ENCODE peak calls at places on chromosome 21, in four cellular contexts. T is tibial nerve, D is left ventricle myocardium inferior, Q is omental fat pad. S is an unnamed sample.

GRCh38 chr21:37435120-37435519 is 68.5 kb downstream of the DYRK1A start:
- DNase-seq in T (peak), D (peak), Q (no peak), S (no peak)

GRCh38 chr21:28294046-28294445 is 698.6 kb downstream of the LTN1 start:
- DNase-seq in T (no peak), D (no peak), Q (no peak), S (no peak)

GRCh38 chr21:43287974-43288755 is 119.4 kb downstream of the CRYAA start:
- DNase-seq in T (no peak), D (no peak), Q (no peak), S (no peak)

GRCh38 chr21:31961704-31962103 is 88.9 kb downstream of the HUNK start:
- DNase-seq in T (no peak), D (no peak), Q (no peak), S (no peak)

GRCh38 chr21:25560151-25560783 is 47.0 kb downstream of the MRPL39 start:
- DNase-seq in T (no peak), D (no peak), Q (no peak), S (no peak)

GRCh38 chr21:40504825-40505224 is 342.1 kb downstream of the DSCAM start:
- DNase-seq in T (no peak), D (no peak), Q (no peak), S (no peak)

GRCh38 chr21:28790335-28790734 is 202.3 kb downstream of the LTN1 start:
- DNase-seq in T (no peak), D (no peak), Q (no peak), S (no peak)

GRCh38 chr21:18646114-18646513 is 242.5 kb upstream of the TMPRSS15 start:
- DNase-seq in T (no peak), D (no peak), Q (no peak), S (no peak)

GRCh38 chr21:14050121-14050520 is 160.6 kb downstream of the LIPI start:
- DNase-seq in T (no peak), D (no peak), Q (no peak), S (no peak)

GRCh38 chr21:46189213-46189958 is 5.1 kb upstream of the SPATC1L start:
- DNase-seq in T (no peak), D (no peak), Q (peak), S (no peak)

GRCh38 chr21:40929833-40930232 is 82.9 kb upstream of the DSCAM start:
- DNase-seq in T (no peak), D (no peak), Q (no peak), S (no peak)

GRCh38 chr21:30463713-30464112 is 16.5 kb downstream of the KRTAP19-1 start:
- DNase-seq in T (no peak), D (no peak), Q (no peak), S (no peak)

DNA sequence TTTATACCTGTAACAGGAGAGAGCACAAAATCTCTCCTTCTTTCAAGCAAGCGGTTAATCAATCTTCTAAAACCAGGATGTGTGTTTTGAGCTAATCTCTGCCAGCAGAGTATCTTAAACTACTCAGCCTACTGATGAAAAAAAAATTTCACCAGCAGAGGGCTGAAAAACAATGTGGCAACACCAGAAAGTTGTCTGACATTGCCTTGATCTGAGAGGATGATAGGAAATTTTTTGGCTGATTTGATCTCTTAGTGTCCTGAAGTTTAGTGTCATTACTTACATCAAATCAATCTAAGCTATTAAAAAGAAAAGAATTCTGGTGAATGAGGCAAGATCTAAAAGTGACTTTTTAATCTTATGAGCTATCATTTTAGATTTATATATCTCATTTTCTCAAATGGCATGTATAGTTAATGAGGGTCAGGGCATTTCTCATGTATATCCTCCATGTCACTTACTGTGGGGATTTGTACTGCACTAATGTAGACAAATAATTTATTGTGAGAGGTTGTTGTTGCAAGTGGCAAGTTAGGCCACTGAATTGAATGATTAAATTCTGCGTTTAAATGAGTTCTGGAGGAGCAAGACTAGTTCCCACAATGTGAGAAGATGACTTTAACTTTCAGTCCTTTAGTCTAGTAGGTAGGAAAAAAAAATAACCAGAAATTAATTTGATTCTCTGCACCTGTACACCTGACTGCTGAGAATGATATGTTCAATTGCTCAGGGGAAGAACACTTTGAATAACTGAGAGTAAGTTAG is 10.8 kb downstream of the ADAMTS1 start:
- DNase-seq in T (no peak), D (no peak), Q (no peak), S (no peak)
- TF ChIP-seq CTCF in T (no peak), D (peak), Q (no peak), S (no peak)

DNA sequence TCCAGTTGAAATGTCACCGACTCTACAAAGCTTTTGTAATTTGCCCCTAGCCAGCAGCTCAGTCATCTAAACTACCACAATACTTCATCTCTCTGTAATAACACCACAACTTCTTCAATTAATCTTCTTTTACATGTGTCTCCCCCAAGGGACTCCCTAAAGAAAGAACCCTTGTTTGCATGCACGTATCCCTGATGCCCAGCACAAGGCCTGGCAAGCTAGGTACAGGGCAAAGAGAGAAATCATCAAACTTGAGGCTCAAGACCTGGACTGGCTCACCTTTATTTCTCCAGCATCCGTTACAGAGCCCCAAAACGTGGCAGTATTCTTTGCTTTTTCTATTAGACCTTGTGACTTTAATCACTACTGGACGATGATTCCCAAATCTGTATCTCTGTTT is 2.6 kb downstream of the ZBTB21 start:
- DNase-seq in T (no peak), D (no peak), Q (no peak), S (no peak)
- TF ChIP-seq CTCF in T (no peak), D (no peak), Q (no peak), S (no peak)

GRCh38 chr21:24011087-24011486 is 1596.2 kb downstream of the MRPL39 start:
- DNase-seq in T (no peak), D (no peak), Q (no peak), S (no peak)

DNA sequence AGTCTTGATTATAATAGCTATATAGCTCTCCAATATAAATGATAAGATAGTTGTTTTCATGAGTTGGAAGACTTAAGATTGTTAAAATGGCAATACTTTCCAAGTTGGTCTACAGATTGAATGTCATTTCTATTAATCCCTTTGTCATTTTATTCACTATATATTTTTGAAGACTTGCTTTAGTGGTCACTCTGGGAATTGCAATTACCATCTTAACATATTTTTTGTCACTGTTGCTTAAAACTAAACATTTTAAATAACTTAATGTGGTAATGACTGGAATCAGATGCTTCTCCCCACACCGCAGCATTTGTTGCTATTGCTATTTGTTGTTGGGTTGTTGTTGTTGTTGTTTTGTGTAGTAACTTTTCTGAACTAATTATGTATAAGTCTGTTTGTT is 1592.9 kb downstream of the MRPL39 start:
- DNase-seq in T (no peak), D (no peak), Q (no peak), S (no peak)
- TF ChIP-seq CTCF in T (no peak), D (no peak), Q (no peak), S (no peak)

DNA sequence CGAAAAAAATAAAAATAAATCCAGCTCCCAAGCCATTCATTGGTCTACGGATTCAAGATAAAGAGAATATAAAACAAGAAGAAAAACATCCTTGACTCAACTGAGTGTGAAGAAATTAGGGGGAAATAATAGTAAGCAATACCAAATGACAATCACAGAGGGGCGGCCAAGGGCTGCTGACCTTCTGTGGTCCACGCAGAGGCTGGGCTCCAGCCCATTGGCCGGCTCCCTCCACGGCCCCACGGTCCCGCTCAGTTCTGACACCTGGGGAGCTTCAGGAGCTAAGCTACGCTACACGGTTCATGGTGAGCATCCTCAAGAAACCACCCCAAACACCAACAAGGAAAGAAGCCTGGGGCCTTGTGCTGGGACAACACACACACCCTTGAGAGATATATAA is 400 bp upstream of the KRTAP10-12 start:
- DNase-seq in T (no peak), D (no peak), Q (no peak), S (no peak)
- TF ChIP-seq CTCF in T (no peak), D (no peak), Q (no peak), S (no peak)

GRCh38 chr21:33386222-33386784 is 16.9 kb upstream of the IFNGR2 start:
- DNase-seq in T (no peak), D (no peak), Q (no peak), S (no peak)
- TF ChIP-seq CTCF in T (no peak), D (no peak), Q (no peak), S (no peak)

GRCh38 chr21:35730325-35730724 is 330.0 kb downstream of the SETD4 start:
- DNase-seq in T (no peak), D (no peak), Q (no peak), S (no peak)
- TF ChIP-seq CTCF in T (no peak), D (no peak), Q (no peak), S (no peak)

GRCh38 chr21:33478858-33479678 is 706 bp downstream of the TMEM50B start:
- DNase-seq in T (no peak), D (no peak), Q (no peak), S (peak)
- TF ChIP-seq CTCF in T (no peak), D (no peak), Q (no peak), S (no peak)